ENCODE peak calls at places on chromosomes 13 and 19, in five cellular contexts. Q, G, K, Y and Z are unnamed samples.

GRCh38 chr19:5850743-5851293 is 431 bp downstream of the FUT3 start:
- DNase-seq in Q (no peak), Y (no peak), K (peak; percentile 57), G (no peak), Z (no peak)

GRCh38 chr13:22220186-22221160 is 549.6 kb downstream of the FGF9 start:
- DNase-seq in Q (no peak), Y (no peak), K (no peak), G (no peak), Z (no peak)

GRCh38 chr13:35923347-35923746 is 207.8 kb downstream of the DCLK1 start:
- DNase-seq in Q (no peak), Y (peak; percentile 47), G (no peak), K (no peak), Z (no peak)

GRCh38 chr13:110627761-110628476 is 12.6 kb downstream of the NAXD start:
- DNase-seq in G (no peak), K (no peak), Y (no peak), Q (no peak), Z (no peak)

GRCh38 chr19:3668331-3669133 is 31.7 kb downstream of the PIP5K1C start:
- DNase-seq in Q (no peak), K (peak; percentile 50), G (peak; percentile 27), Y (no peak), Z (no peak)

GRCh38 chr13:112928958-112929777 is 39.8 kb upstream of the MCF2L start:
- DNase-seq in G (no peak), K (no peak), Q (no peak), Y (no peak), Z (no peak)

GRCh38 chr19:33683881-33684549 is 62.3 kb downstream of the CHST8 start:
- DNase-seq in Q (peak; percentile 29), K (no peak), G (peak; percentile 91), Y (peak; percentile 49), Z (no peak)

GRCh38 chr13:31045621-31046081 is 113.2 kb downstream of the TEX26 start:
- DNase-seq in Q (peak; percentile 54), K (peak; percentile 56), G (no peak), Y (peak; percentile 74), Z (no peak)

GRCh38 chr19:11031421-11032070 is 57.7 kb upstream of the LDLR start:
- DNase-seq in Q (no peak), Y (no peak), K (no peak), G (no peak), Z (no peak)

DNA sequence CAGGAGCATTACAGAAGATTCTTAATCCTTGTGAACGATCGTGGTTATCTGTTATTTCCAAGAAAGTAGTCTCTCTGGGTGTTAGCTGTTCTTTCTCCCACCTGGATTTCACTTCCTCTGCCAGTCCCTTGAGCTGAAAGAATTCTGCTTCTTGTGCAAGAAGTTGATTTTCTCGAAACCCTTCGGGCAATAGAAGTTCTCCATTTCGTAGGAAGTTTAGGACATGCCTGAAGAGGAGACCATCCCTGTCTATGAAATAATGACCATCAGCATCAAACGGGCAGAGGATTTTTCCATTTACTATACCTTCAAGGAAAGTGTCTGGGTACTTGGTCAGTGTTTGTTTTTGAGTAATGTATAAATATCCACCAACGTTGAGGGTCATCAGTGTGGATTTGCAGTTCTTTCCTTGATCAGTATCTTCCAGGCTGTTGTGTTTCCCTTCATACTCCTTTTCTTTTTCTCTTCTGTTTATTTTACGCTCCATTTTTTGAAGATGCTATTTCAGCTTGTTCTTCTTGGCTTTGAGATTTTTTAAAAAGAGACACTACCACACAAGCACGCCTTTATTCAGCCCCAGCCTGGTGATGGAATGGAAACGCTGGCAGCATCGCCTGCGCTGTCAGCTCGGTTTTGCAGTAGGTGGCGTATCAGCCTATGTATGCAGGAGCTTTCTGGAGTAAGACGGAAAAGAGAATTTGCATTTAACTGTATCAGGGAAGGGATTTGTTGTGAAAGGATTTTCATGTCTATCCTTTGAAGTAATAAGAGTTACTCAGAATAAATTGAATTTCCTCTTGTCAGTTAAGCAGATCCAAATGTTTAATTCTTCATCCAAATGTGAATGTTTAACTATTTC is 6.5 kb downstream of the KCTD4 start:
- DNase-seq in Q (no peak), G (no peak), Y (no peak), K (no peak), Z (no peak)
- TF ChIP-seq CTCF in Q (peak; percentile 36), G (peak; percentile 10), Y (peak; percentile 29), K (no peak), Z (no peak)

GRCh38 chr13:20706661-20707060 is 3.2 kb downstream of the IL17D start:
- DNase-seq in K (no peak), Q (no peak), Y (no peak), G (no peak), Z (no peak)

GRCh38 chr13:20702530-20702929 is 969 bp upstream of the IL17D start:
- DNase-seq in K (no peak), G (no peak), Q (no peak), Y (no peak), Z (no peak)

GRCh38 chr13:20704459-20705069 is 1.1 kb downstream of the IL17D start:
- DNase-seq in K (no peak), Y (no peak), Q (no peak), G (no peak), Z (no peak)

GRCh38 chr13:20702945-20703784 is at the start of gene IL17D:
- DNase-seq in K (no peak), G (peak; percentile 56), Q (peak; percentile 33), Y (no peak), Z (no peak)

GRCh38 chr13:20703785-20704458 is 423 bp downstream of the IL17D start:
- DNase-seq in K (peak; percentile 73), Q (peak; percentile 78), G (peak; percentile 81), Y (peak; percentile 75), Z (no peak)
- TF ChIP-seq CTCF in K (peak; percentile 72), Q (peak; percentile 60), G (peak; percentile 23), Y (peak; percentile 19), Z (peak; percentile 21)

GRCh38 chr19:1490311-1491113 is at the start of gene PCSK4:
- DNase-seq in Q (peak; percentile 99), K (peak; percentile 99), G (peak; percentile 98), Y (peak; percentile 85), Z (peak; percentile 95)
- TF ChIP-seq CTCF in Q (no peak), K (no peak), G (no peak), Y (no peak), Z (no peak)

GRCh38 chr19:28609944-28610343 is 603.0 kb downstream of the UQCRFS1 start:
- DNase-seq in Y (no peak), Q (no peak), G (no peak), K (no peak), Z (no peak)
- TF ChIP-seq CTCF in Y (no peak), Q (no peak), G (no peak), K (no peak), Z (no peak)

GRCh38 chr19:36051236-36051635 is 2.8 kb downstream of the THAP8 start:
- DNase-seq in K (no peak), Q (no peak), G (peak; percentile 18), Y (no peak), Z (no peak)
- TF ChIP-seq CTCF in K (no peak), Q (no peak), G (no peak), Y (peak; percentile 53), Z (no peak)

GRCh38 chr19:18434411-18435184 is 3.3 kb downstream of the ISYNA1 start:
- DNase-seq in K (no peak), Y (no peak), G (no peak), Q (no peak), Z (no peak)
- TF ChIP-seq CTCF in K (no peak), Y (no peak), G (no peak), Q (no peak), Z (no peak)

GRCh38 chr19:30154410-30154809 is 212.4 kb downstream of the URI1 start:
- DNase-seq in Y (no peak), K (no peak), G (no peak), Q (no peak), Z (no peak)
- TF ChIP-seq CTCF in Y (no peak), K (no peak), G (no peak), Q (no peak), Z (no peak)

GRCh38 chr13:108408670-108409069 is 139.2 kb downstream of the TNFSF13B start:
- DNase-seq in Q (no peak), G (no peak), Y (no peak), K (no peak), Z (no peak)
- TF ChIP-seq CTCF in Q (no peak), G (no peak), Y (no peak), K (no peak), Z (no peak)

GRCh38 chr13:26380930-26381329 is 127.0 kb downstream of the CDK8 start:
- DNase-seq in G (no peak), K (no peak), Q (no peak), Y (no peak), Z (no peak)

GRCh38 chr13:26379831-26380230 is 125.9 kb downstream of the CDK8 start:
- DNase-seq in K (no peak), Q (no peak), Y (no peak), G (no peak), Z (no peak)

GRCh38 chr13:26376430-26376829 is 122.5 kb downstream of the CDK8 start:
- DNase-seq in K (no peak), G (no peak), Y (no peak), Q (no peak), Z (no peak)

GRCh38 chr13:26378116-26378515 is 124.2 kb downstream of the CDK8 start:
- DNase-seq in Q (no peak), Y (no peak), G (no peak), K (no peak), Z (no peak)

DNA sequence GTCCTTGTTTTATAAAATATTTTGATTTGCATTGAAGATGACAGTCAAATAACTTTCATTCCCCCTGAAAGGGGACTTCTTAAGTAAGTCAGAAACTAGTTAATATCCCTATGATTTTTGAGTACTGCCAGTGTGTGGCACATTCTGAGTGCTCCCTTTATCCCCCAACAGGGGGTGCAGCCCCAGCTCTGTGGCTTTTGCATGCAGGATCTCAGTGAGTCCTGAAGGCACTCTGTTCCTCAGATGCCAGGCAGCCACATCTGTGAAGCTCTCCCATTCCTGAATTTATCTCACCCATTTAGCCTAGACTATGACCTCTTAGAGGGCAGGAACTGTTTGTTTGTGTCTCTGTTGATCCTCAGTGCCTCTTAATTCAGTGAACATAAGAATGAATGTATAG is 123.1 kb downstream of the CDK8 start:
- DNase-seq in K (no peak), Y (peak; percentile 1), G (peak; percentile 20), Q (peak; percentile 17), Z (no peak)
- TF ChIP-seq CTCF in K (no peak), Y (no peak), G (peak; percentile 41), Q (peak; percentile 32), Z (no peak)

DNA sequence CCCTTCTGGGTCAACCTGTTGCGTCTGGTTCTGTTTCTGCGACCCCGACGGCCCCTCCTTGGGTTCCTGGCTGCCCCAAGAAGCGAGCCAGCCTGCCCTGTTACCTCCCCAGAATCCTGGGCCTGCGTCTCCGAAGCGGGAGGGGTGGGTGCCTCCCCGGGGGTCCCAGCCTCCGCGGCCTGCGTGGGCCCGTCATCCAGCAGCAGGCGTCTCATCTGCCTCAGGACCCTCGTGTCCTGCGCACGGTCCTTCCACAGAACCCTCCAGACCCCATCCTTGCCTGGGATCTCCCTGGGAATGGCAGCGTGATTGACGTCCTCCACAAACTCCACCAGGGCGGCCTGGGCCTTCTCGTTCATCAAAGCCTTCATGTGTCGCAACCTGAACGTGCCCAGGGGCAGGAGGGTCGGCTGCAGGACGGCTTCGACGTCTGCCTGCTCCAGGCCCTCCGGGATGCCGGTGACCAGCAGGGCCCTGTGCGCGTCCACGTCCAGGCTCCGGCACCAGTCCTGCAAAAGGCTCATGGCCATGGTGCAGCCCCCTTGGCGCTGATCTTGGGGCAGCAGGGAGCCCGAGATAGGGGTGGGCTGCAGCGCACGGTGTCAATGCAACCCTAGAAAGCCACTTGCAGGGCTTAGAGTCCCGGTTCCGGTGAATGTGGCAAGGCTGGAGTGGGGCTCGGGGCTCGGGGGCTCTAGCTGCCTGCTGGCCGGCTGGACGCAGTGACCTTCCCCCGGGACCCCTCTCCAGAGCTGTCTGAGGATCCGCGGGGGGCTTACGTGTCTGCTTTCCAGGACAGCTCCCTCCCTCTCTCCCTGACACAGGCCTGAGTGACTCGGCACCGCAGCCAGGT is 505 bp downstream of the PNMA8B start:
- DNase-seq in G (peak; percentile 35), Q (no peak), Y (no peak), K (no peak), Z (no peak)
- TF ChIP-seq CTCF in G (no peak), Q (no peak), Y (no peak), K (no peak), Z (no peak)